ENCODE peak calls at places on chromosomes 2 and 18, in four cellular contexts. B, N, M and O are unnamed samples.

GRCh38 chr2:105732955-105733607 is 11.6 kb upstream of the NCK2 start:
- DNase-seq in B (no peak), N (no peak), M (no peak), O (no peak)

GRCh38 chr2:230899786-230900185 is 25.3 kb downstream of the GPR55 start:
- DNase-seq in B (no peak), N (peak; percentile 8), M (no peak), O (no peak)

GRCh38 chr2:111030271-111030891 is 90.3 kb upstream of the BCL2L11 start:
- DNase-seq in B (peak; percentile 43), N (no peak), M (no peak), O (no peak)

GRCh38 chr2:111139637-111140317 is 19.1 kb downstream of the BCL2L11 start:
- DNase-seq in B (no peak), N (no peak), M (no peak), O (no peak)

GRCh38 chr2:172109670-172110421 is 7.1 kb upstream of the DLX2 start:
- DNase-seq in B (peak; percentile 65), N (no peak), M (no peak), O (peak; percentile 43)

GRCh38 chr2:36965751-36966369 is 476 bp downstream of the STRN start:
- DNase-seq in B (peak; percentile 83), N (peak; percentile 87), M (peak; percentile 29), O (peak; percentile 91)

GRCh38 chr2:9205963-9206948 is at the start of gene ASAP2:
- DNase-seq in B (peak; percentile 80), N (peak; percentile 65), M (peak; percentile 69), O (peak; percentile 60)

GRCh38 chr2:176944998-176945397 is 267.6 kb upstream of the HNRNPA3 start:
- DNase-seq in B (no peak), N (no peak), M (no peak), O (no peak)

GRCh38 chr2:23905155-23905554 is 21.8 kb downstream of the ATAD2B start:
- DNase-seq in B (no peak), N (no peak), M (no peak), O (no peak)

GRCh38 chr18:23320709-23321236 is 132.3 kb upstream of the RIOK3 start:
- DNase-seq in B (no peak), N (no peak), M (no peak), O (peak; percentile 51)
- H4K8ac ChIP-seq in B (no peak overlapping the region), N (no peak overlapping the region), M (no peak overlapping the region), O (no peak overlapping the region)

GRCh38 chr2:216181351-216181750 is 72.2 kb downstream of the XRCC5 start:
- DNase-seq in B (no peak), N (no peak), M (no peak), O (no peak)
- H3K79me2 ChIP-seq in B (no peaks in the 10 kb centered on the region), N (peaks cover 1% of the 10 kb centered on the region), M (no peaks in the 10 kb centered on the region), O (peaks cover 23% of the 10 kb centered on the region)

DNA sequence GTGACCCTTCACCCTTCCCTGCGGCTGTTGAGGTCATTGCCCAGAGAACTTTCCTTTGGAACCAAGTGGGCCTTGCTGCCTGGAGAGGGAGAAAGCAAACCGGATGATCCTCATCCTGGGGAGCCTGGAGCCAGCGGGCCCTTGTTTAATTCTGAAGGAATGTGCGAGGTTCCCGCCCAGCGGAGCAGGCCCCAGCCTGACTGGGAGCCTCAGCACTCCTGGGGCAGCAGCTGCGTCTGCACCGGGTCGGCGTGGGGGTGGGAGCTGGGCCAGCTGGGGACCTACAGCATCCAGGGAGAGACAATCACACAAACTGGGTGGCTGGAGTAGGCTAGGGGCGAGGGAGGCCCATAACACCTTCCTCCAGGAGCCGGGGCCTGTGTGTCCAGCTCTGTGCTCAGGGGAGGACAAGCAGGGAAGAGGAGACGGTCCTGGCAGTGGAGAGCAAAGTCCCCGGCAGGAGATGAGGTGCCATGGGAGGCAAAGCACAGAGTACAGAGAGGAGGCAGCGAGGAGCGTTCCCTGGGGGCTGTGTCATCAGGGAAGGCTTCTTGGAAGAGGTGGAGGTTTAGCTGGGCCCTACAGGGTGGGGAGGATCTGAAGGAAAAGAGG is 61.9 kb upstream of the HAAO start:
- DNase-seq in B (no peak), N (no peak), M (peak; percentile 26), O (peak; percentile 35)
- H4K8ac ChIP-seq in B (peak overlapping the region; percentile 18), N (no peak overlapping the region), M (no peak overlapping the region), O (no peak overlapping the region)

DNA sequence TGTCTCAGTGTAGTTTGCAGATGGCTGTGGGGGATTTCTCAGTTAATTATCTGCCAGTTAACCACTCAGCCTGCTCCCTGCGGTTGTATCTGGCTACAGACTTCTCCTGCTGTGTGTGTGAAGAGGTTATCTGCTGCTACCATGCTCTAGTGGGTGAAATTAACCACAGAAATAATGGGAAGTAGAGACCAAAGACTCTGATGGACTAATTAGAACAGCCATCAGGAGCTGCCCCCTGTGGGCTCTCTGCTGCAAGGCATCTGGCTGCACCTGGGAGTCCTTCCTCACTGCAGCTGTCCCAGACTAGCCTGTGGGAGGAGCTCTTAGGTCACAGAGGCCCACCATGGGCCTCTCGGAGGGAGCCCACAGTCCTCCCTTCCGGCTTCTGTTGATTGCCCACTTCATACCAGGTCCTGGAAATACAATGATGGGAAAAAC is 66.6 kb downstream of the CTIF start:
- DNase-seq in B (peak; percentile 73), N (peak; percentile 89), M (no peak), O (peak; percentile 98)
- H3K79me2 ChIP-seq in B (no peaks in the 10 kb centered on the region), N (no peaks in the 10 kb centered on the region), M (no peaks in the 10 kb centered on the region), O (no peaks in the 10 kb centered on the region)

GRCh38 chr2:64859208-64860161 is 129.7 kb upstream of the SLC1A4 start:
- DNase-seq in B (peak; percentile 68), N (peak; percentile 78), M (peak; percentile 89), O (peak; percentile 78)
- H4K8ac ChIP-seq in B (peak overlapping the region; percentile 82), N (no peak overlapping the region), M (peak overlapping the region; percentile 56), O (peak overlapping the region; percentile 40)

GRCh38 chr2:108594982-108595464 is 60.8 kb downstream of the LIMS1 start:
- DNase-seq in B (no peak), N (no peak), M (no peak), O (peak; percentile 89)
- H3K79me2 ChIP-seq in B (no peaks in the 10 kb centered on the region), N (no peaks in the 10 kb centered on the region), M (peaks cover 4% of the 10 kb centered on the region), O (peaks cover 10% of the 10 kb centered on the region)

DNA sequence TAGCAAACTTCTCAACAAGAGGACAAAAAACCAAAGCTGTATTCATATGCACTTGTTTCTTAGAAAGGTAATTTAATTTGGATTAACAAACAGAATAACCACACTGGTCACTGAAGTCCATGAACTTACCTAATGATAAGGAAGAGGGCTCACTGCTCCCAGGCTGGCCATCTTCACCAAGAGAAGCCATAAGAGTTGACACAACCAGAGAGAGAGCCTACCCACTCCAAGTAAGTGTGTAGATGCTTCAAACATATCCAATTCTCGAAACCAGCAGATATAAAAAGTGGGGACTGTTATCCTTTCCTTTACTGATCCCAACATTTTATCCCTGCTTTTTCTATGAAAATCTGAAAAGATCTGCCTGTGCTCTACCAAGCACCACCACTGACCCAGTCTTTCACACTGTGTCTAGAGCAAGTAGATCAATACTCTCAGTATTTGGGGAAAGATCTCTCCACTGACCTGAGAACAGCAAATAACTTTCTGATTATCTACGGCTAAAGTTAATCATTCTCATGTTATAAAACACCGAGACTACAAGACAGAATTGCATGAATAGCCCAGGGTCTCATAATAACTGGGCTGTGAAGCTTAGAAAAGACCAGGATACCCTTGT is 111.5 kb upstream of the RNU4ATAC start:
- DNase-seq in B (no peak), N (no peak), M (no peak), O (no peak)
- H4K8ac ChIP-seq in B (no peak overlapping the region), N (no peak overlapping the region), M (no peak overlapping the region), O (no peak overlapping the region)

DNA sequence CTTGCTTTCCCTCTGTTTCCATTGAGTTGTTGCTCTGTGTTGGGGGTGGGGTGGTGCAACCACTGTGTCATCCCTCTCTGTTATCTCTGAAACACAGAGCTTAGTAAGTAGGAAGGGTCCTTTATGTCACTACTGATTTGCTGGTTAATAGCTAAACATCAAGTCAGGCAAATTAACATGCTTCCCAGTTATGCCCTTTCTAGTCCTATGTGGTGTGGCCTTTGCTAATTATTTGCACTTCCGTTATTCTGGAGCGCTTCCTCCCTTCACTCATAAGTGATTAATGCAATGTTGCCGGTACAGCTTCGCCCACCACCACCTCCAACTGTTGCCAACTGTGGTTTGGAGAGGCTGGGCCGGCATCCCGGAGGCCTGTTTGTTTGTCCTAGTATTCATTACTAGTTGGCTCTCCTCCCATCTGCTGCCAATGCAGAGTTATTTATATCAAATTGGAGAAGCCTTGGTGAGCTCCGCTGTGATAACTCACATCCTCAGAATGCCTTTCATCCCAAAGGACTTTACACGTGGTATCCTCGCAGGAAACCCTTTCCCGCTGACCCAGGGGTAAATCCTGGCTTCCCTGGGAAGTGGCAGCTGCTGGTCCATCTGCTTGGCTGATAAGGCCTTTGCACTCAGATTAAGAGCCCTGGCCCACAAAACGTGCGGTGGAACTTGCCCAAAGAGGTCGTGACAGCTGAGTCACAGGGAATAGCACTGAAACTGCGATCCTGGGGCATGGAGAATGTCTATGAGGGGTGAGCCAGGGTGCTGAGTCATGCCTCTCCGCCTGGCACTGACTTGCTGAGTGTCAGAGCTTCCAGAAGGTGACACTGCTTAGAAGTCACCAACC is 72.1 kb upstream of the ZCCHC2 start:
- DNase-seq in B (no peak), N (no peak), M (peak; percentile 52), O (peak; percentile 89)
- H3K79me2 ChIP-seq in B (no peaks in the 10 kb centered on the region), N (no peaks in the 10 kb centered on the region), M (no peaks in the 10 kb centered on the region), O (no peaks in the 10 kb centered on the region)

GRCh38 chr2:188677182-188677581 is 297.0 kb upstream of the COL3A1 start:
- DNase-seq in B (no peak), N (no peak), M (no peak), O (no peak)

GRCh38 chr2:188678921-188679320 is 295.3 kb upstream of the COL3A1 start:
- DNase-seq in B (no peak), N (no peak), M (peak; percentile 41), O (no peak)

GRCh38 chr2:188676012-188676405 is 298.2 kb upstream of the COL3A1 start:
- DNase-seq in B (no peak), N (no peak), M (no peak), O (no peak)

DNA sequence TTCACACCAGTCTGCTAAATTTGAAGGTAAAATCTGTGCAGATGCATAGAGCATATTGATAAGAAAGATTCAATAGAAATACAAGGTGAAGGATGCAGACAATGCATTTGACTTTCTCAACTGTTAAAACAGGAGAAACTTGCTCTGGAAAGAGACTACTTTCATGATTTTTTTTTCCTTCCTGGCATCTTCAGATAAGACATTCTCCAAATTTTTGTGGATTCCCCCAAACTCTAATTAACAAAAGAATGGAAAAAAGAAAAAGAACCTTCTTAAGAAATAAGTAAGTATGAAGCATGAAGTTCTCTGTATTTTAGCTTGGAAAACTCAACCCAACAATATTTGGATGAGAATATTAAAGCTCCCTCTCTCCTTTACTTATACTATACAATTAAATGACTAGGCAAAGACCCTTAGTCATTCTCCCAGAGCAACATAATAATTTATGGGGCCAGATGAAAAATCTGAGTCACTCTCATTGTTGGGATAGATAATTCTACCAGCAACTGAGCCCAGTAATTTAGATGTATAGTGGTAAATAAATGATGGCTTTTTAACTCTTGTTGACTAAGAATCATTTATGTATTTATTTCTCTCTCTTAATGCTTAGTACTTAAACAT is 298.7 kb upstream of the COL3A1 start:
- DNase-seq in B (no peak), N (no peak), M (no peak), O (peak; percentile 50)
- H4K8ac ChIP-seq in B (no peak overlapping the region), N (no peak overlapping the region), M (no peak overlapping the region), O (no peak overlapping the region)